ENCODE peak calls at places on chromosomes 11 and 22, in four cellular contexts. X is kidney, V is MM.1S, J is neural progenitor cell. Y is an unnamed sample.

GRCh38 chr11:122692444-122692843 is 36.9 kb downstream of the UBASH3B start:
- DNase-seq in X (no peak), V (no peak), J (no peak), Y (peak)

GRCh38 chr11:9957072-9957471 is 293.2 kb downstream of the SWAP70 start:
- DNase-seq in X (no peak), V (no peak), J (no peak), Y (no peak)

GRCh38 chr11:69230856-69231425 is 63.0 kb upstream of the MYEOV start:
- DNase-seq in X (no peak), V (no peak), J (no peak), Y (peak)

GRCh38 chr11:19595840-19596751 is 116.5 kb upstream of the NAV2 start:
- DNase-seq in X (peak), V (no peak), J (no peak), Y (no peak)

GRCh38 chr22:48783821-48784266 is 1043.8 kb downstream of the BRD1 start:
- DNase-seq in X (no peak), V (no peak), J (no peak), Y (peak)

GRCh38 chr11:116283300-116283699 is 489.5 kb downstream of the BUD13 start:
- DNase-seq in X (no peak), V (no peak), J (no peak), Y (no peak)

GRCh38 chr11:96197221-96197620 is 145.8 kb downstream of the MAML2 start:
- DNase-seq in X (no peak), V (no peak), J (no peak), Y (no peak)

GRCh38 chr22:37566903-37567798 is 6.9 kb downstream of the CDC42EP1 start:
- DNase-seq in X (peak), V (peak), J (peak), Y (peak)

GRCh38 chr11:118232659-118233058 is 7.8 kb upstream of the JAML start:
- DNase-seq in X (no peak), V (no peak), J (no peak), Y (no peak)

GRCh38 chr11:120210651-120211521 is at the start of gene OAF:
- DNase-seq in X (peak), V (peak), J (peak), Y (peak)

GRCh38 chr11:130181295-130182272 is 22.0 kb downstream of the ST14 start:
- DNase-seq in X (no peak), V (peak), J (no peak), Y (no peak)

GRCh38 chr11:118635237-118635591 is 27.8 kb downstream of the PHLDB1 start:
- DNase-seq in X (peak), V (no peak), J (peak), Y (no peak)

GRCh38 chr11:46315033-46315738 is 32.1 kb upstream of the DGKZ start:
- DNase-seq in X (no peak), V (peak), J (peak), Y (peak)

GRCh38 chr11:13328276-13328675 is 50.7 kb downstream of the BMAL1 start:
- DNase-seq in X (no peak), V (no peak), J (no peak), Y (no peak)

GRCh38 chr11:116170526-116171120 is 602.2 kb downstream of the BUD13 start:
- DNase-seq in X (no peak), V (no peak), J (no peak), Y (peak)

GRCh38 chr11:60193687-60194433 is 11.0 kb upstream of the MS4A6A start:
- DNase-seq in X (no peak), V (peak), J (peak), Y (peak)

GRCh38 chr22:32517921-32518320 is 43.3 kb downstream of the FBXO7 start:
- DNase-seq in X (no peak), V (no peak), J (no peak), Y (no peak)

GRCh38 chr11:116207349-116207748 is 565.4 kb downstream of the BUD13 start:
- DNase-seq in X (no peak), V (no peak), J (no peak), Y (no peak)

GRCh38 chr22:34845391-34845790 is 220.6 kb upstream of the ISX start:
- DNase-seq in X (no peak), V (no peak), J (no peak), Y (no peak)

GRCh38 chr11:29957406-29957805 is 59.4 kb downstream of the KCNA4 start:
- DNase-seq in X (no peak), V (no peak), J (peak), Y (peak)

GRCh38 chr11:128726464-128727139 is 32.7 kb downstream of the FLI1 start:
- DNase-seq in X (no peak), V (peak), J (no peak), Y (no peak)

GRCh38 chr11:64572143-64572542 is 18.9 kb upstream of the SLC22A12 start:
- DNase-seq in X (no peak), V (no peak), J (no peak), Y (no peak)

GRCh38 chr11:18294862-18295261 is 27.1 kb downstream of the HPS5 start:
- DNase-seq in X (no peak), V (no peak), J (no peak), Y (no peak)

GRCh38 chr22:38164578-38164953 is 17.1 kb downstream of the PLA2G6 start:
- DNase-seq in X (peak), V (no peak), J (no peak), Y (no peak)

GRCh38 chr22:37241351-37242142 is 2.5 kb downstream of the RAC2 start:
- DNase-seq in X (peak), V (no peak), J (no peak), Y (peak)

GRCh38 chr11:93532285-93532789 is 10.9 kb downstream of the SMCO4 start:
- DNase-seq in X (no peak), V (no peak), J (no peak), Y (no peak)

GRCh38 chr11:6653656-6654055 is 2.0 kb downstream of the DCHS1 start:
- DNase-seq in X (no peak), V (no peak), J (no peak), Y (no peak)

GRCh38 chr11:6653055-6653454 is 2.6 kb downstream of the DCHS1 start:
- DNase-seq in X (no peak), V (no peak), J (no peak), Y (no peak)

GRCh38 chr11:6650104-6650503 is 5.5 kb downstream of the DCHS1 start:
- DNase-seq in X (no peak), V (no peak), J (no peak), Y (no peak)

GRCh38 chr11:6648505-6648904 is 7.1 kb downstream of the DCHS1 start:
- DNase-seq in X (no peak), V (no peak), J (no peak), Y (peak)

DNA sequence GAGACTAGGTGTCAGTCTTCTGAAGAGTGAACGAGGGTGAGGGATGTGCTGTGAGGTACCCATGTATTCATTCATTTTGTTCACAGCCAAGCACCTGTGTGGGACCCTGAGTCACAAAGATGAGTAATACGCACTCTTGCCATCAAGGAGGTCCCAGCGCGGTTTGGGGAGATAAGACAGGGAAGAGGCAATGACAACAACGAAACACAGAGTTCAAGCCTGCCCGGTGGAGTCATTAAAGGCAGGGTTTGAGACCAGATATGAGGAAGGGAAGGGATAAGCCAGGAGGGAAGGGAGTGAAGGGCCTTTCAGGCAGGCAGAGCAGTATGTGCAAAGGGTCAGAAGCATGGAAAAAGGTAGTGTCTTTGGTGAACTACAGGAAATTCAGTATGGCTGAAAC is 4.6 kb downstream of the DCHS1 start:
- DNase-seq in X (no peak), V (no peak), J (no peak), Y (no peak)
- TF ChIP-seq CTCF in X (no peak), V (no peak), J (no peak), Y (no peak)

GRCh38 chr11:88178211-88178610 is 3.0 kb upstream of the RAB38 start:
- DNase-seq in X (no peak), V (no peak), J (no peak), Y (no peak)

GRCh38 chr11:88175004-88175706 is at the start of gene RAB38:
- DNase-seq in X (peak), V (no peak), J (peak), Y (peak)

GRCh38 chr11:88174627-88175003 is 628 bp downstream of the RAB38 start:
- DNase-seq in X (peak), V (no peak), J (peak), Y (peak)

GRCh38 chr11:88179141-88179540 is 3.9 kb upstream of the RAB38 start:
- DNase-seq in X (no peak), V (no peak), J (no peak), Y (no peak)

GRCh38 chr11:88175707-88176066 is 444 bp upstream of the RAB38 start:
- DNase-seq in X (peak), V (no peak), J (peak), Y (peak)
- H3K4me3 ChIP-seq in X (peak), V (no peak), J (peak), Y (peak)

DNA sequence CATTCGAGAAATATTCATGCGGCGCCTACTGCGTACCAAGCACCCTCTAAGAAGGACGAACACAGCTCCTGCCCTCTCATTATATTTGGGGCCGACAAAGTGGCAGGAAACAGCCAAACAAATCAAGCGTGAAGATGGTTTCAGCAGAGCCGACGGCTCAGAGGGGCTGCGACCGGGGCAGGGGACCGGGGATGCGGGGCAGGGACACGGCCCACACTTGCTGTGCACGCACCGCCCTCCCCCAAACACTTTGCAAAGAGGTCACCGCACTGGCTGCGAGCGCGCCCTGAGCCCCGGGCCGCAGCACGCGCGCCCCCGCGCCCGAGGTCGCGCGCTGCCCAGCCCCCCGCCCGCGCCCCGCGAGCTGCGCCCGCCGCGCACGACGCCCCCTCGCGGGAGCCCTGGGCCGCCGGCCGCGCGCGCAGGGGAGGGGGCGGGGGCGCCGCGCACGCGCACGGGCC is 255 bp upstream of the SYNGR1 start:
- DNase-seq in X (no peak), V (no peak), J (peak), Y (peak)
- H3K9ac ChIP-seq in X (peak), V (no peak), J (no peak), Y (peak)

GRCh38 chr11:61752925-61753551 is 602 bp downstream of the MYRF start:
- DNase-seq in X (no peak), V (no peak), J (no peak), Y (no peak)

GRCh38 chr11:61750631-61751273 is 1.7 kb upstream of the MYRF start:
- DNase-seq in X (no peak), V (no peak), J (no peak), Y (no peak)

GRCh38 chr11:61753672-61754071 is 1.2 kb downstream of the MYRF start:
- DNase-seq in X (no peak), V (no peak), J (no peak), Y (no peak)

GRCh38 chr11:61751384-61751783 is 1.1 kb upstream of the MYRF start:
- DNase-seq in X (no peak), V (no peak), J (no peak), Y (no peak)

DNA sequence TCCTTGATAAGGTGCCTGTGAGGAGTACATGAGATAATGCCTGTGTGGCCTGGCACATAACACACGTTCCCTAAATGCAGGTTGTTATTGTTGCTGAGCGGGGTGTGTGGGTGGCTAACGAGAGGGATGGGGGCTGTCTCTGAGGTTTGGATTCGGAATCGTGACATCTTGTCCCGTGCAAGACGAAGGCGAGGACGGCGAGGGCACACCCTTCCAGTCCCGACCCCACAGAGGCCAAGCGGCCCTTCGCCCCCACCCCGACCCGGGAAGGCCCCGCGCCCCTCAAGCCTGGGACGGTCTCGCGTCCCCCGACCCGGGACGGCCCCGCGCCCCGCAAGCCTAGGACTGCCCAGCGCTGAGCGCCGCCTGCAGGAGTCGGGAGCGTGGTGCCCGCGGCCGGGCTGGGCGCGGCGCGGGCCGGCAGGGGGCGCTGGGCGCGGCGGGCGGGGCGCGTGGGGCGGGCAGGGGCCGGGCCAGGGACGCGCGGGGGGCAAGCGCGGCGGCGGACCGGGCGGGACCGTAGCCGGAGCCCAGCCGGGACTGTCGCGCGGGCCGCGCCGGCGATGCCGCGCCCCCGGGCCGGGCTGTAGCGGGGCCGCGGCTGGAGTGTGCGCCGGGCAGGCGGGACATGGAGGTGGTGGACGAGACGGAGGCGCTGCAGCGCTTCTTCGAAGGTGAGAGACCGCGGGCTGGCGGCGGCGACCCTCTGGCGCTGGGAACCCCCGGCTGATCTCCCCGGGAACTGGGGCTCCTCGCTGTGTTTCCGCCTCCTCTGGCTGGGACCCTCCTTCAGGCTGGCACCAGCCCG is at the start of gene MYRF:
- DNase-seq in X (no peak), V (peak), J (peak), Y (peak)
- TF ChIP-seq CTCF in X (peak), V (peak), J (peak), Y (peak)

DNA sequence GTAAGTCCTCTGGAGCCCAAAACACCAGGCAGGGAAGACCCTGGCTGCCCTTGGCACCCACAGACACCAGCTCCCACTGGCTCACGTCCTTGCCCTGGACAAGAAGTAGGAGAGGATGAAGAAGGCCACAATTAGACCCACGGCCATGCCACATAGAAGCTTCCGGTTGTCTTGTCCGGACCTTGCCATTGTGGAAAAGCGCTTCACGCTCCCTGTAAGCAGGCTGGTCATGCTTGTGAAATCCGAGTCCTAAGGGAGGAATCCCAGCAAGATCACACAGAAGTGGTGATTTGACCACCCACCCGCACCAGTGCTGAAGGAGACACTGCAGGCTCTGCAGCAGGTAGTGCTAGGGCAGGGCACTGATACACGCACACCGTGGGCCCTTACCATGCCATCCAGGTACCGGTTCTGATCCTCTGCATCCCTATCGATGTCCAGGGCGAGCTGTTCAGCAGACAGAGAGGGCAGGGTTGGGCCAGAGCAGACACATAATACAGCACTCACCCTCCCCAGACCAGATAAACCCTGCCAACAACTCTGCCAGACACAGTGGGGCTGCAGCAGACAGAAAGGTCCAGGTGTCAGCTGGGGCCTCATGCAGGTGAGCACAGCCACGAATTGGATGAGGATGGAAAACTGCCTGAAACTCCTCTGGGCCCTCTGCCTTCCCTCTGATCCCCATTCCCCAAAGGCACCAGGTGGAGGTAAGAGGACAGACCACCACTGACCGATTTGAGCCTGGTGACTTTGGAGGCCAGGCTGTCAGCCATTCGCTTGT is 1.8 kb downstream of the BET1L start:
- DNase-seq in X (peak), V (no peak), J (no peak), Y (peak)
- H3K4me3 ChIP-seq in X (peak), V (no peak), J (no peak), Y (peak)

GRCh38 chr11:72204865-72205264 is 11.7 kb upstream of the FOLR2 start:
- DNase-seq in X (no peak), V (no peak), J (no peak), Y (no peak)
- H3K9ac ChIP-seq in X (no peak), V (no peak), J (no peak), Y (no peak)

DNA sequence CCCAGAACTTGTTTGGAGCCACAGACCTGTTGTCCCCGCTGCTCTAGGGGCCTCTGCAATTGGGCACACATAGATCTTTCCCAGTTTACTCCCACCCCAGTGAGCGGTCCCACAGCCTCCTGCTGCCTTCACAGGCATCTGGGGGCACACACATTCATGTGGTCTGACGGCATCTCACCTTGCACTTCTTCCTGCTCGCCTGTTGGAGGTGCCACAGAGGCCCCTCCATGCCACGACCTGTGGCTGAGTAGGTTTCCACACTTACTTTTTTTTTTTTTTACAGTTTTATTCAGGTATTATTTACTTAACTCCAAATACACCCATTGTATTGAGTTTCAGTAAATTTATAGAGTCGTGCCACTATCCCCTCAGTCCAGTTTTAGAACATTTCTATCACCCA is 68.9 kb upstream of the SEPTIN5 start:
- DNase-seq in X (no peak), V (no peak), J (no peak), Y (peak)
- TF ChIP-seq CTCF in X (no peak), V (no peak), J (peak), Y (peak)

DNA sequence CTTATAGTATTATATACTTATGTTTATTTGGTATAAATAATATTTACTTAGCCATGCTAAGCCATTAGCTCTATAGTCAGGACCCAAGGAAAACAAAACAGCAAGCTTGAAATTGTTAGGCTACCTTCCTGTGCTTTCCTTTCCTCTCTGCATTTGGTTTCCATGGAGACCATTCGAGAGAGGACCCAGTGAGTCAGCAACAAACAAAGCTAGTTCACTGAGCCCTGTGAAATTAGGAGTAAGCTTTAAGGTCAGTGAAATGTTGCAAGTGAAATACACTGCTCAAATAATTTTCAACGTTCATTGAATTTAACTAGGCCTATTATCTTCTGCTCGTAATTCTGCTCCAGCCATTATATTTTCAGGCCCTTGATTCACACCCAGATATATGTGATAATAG is 9.1 kb upstream of the OR10D3 start:
- DNase-seq in X (no peak), V (peak), J (peak), Y (peak)
- H3K4me3 ChIP-seq in X (no peak), V (no peak), J (no peak), Y (no peak)

DNA sequence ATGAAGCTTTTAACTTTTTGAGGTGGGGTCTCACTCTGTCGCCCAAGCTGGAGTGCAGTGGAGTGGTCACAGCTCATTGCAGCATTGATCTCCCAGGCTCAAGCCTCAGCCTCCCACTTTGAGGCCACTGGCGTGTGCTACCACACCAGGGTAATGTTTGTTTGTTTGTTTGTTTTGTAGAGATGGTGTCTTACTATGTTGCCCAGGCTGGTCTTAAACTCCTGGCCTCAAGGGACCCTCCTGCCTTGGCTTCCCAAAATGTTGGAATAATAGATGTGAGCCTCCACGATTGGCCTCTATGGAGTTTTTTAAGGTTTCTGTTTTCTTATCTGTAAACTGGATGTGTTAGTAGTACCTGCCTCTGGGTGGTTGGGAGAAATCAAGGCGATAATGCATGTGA is 41.4 kb downstream of the MED15 start:
- DNase-seq in X (no peak), V (no peak), J (no peak), Y (no peak)
- H3K9ac ChIP-seq in X (no peak), V (no peak), J (no peak), Y (no peak)